ENCODE peak calls at places on chromosome 17, in nine cellular contexts. One of them, this sample, is unnamed.

GRCh38 chr17:28717578-28718316 is at the start of gene RAB34:
- DNase-seq in Peyer's patch: no peak
- DNase-seq in NB4: no peak
- DNase-seq in A549: peak; percentile 73
- DNase-seq in lower leg skin: peak; percentile 94
- DNase-seq in ovary: peak; percentile 92
- DNase-seq in H54: peak; percentile 88
- DNase-seq in testis: peak; percentile 71
- DNase-seq in stomach: peak; percentile 47
- DNase-seq in this sample: peak; percentile 57

GRCh38 chr17:66386789-66387351 is 84.5 kb downstream of the PRKCA start:
- DNase-seq in lower leg skin: no peak
- DNase-seq in NB4: no peak
- DNase-seq in stomach: no peak
- DNase-seq in A549: no peak
- DNase-seq in H54: no peak
- DNase-seq in testis: no peak
- DNase-seq in ovary: no peak
- DNase-seq in Peyer's patch: no peak
- DNase-seq in this sample: no peak

GRCh38 chr17:72515291-72516065 is 394.7 kb downstream of the SOX9 start:
- DNase-seq in ovary: peak; percentile 52
- DNase-seq in lower leg skin: no peak
- DNase-seq in H54: peak; percentile 51
- DNase-seq in NB4: no peak
- DNase-seq in stomach: peak; percentile 50
- DNase-seq in Peyer's patch: no peak
- DNase-seq in A549: no peak
- DNase-seq in testis: peak; percentile 65
- DNase-seq in this sample: no peak

GRCh38 chr17:11943759-11944347 is 53.4 kb downstream of the ZNF18 start:
- DNase-seq in NB4: no peak
- DNase-seq in Peyer's patch: no peak
- DNase-seq in ovary: no peak
- DNase-seq in A549: no peak
- DNase-seq in lower leg skin: no peak
- DNase-seq in testis: no peak
- DNase-seq in stomach: no peak
- DNase-seq in H54: no peak
- DNase-seq in this sample: no peak

GRCh38 chr17:142102-142661 is 4.8 kb downstream of the SCGB1C2 start:
- DNase-seq in A549: peak; percentile 49
- DNase-seq in lower leg skin: peak; percentile 73
- DNase-seq in Peyer's patch: peak; percentile 27
- DNase-seq in ovary: peak; percentile 45
- DNase-seq in H54: peak; percentile 46
- DNase-seq in testis: peak; percentile 86
- DNase-seq in stomach: peak; percentile 25
- DNase-seq in NB4: peak; percentile 35
- DNase-seq in this sample: peak; percentile 30

GRCh38 chr17:73091770-73092517 is 544 bp downstream of the SLC39A11 start:
- DNase-seq in H54: peak; percentile 81
- DNase-seq in ovary: peak; percentile 52
- DNase-seq in NB4: peak; percentile 60
- DNase-seq in A549: peak; percentile 74
- DNase-seq in Peyer's patch: peak; percentile 67
- DNase-seq in stomach: peak; percentile 33
- DNase-seq in testis: peak; percentile 32
- DNase-seq in lower leg skin: peak; percentile 78
- DNase-seq in this sample: peak; percentile 18

GRCh38 chr17:80108321-80108971 is 7.1 kb downstream of the GAA start:
- DNase-seq in H54: no peak
- DNase-seq in Peyer's patch: no peak
- DNase-seq in A549: no peak
- DNase-seq in stomach: no peak
- DNase-seq in ovary: peak; percentile 30
- DNase-seq in lower leg skin: peak; percentile 79
- DNase-seq in testis: no peak
- DNase-seq in NB4: no peak
- DNase-seq in this sample: no peak

GRCh38 chr17:45263477-45263860 is 1.6 kb upstream of the SPATA32 start:
- DNase-seq in stomach: no peak
- DNase-seq in testis: no peak
- DNase-seq in A549: no peak
- DNase-seq in ovary: no peak
- DNase-seq in NB4: no peak
- DNase-seq in lower leg skin: no peak
- DNase-seq in H54: no peak
- DNase-seq in Peyer's patch: peak; percentile 70
- DNase-seq in this sample: no peak

GRCh38 chr17:48642059-48642842 is 16.1 kb upstream of the HOXB9 start:
- DNase-seq in testis: no peak
- DNase-seq in ovary: no peak
- DNase-seq in lower leg skin: no peak
- DNase-seq in Peyer's patch: peak; percentile 84
- DNase-seq in A549: peak; percentile 55
- DNase-seq in H54: no peak
- DNase-seq in NB4: no peak
- DNase-seq in stomach: no peak
- DNase-seq in this sample: no peak

GRCh38 chr17:38926290-38927070 is 1.1 kb downstream of the LASP1NB start:
- DNase-seq in A549: no peak
- DNase-seq in NB4: peak; percentile 94
- DNase-seq in ovary: no peak
- DNase-seq in stomach: peak; percentile 19
- DNase-seq in H54: no peak
- DNase-seq in Peyer's patch: no peak
- DNase-seq in lower leg skin: peak; percentile 57
- DNase-seq in testis: peak; percentile 12
- DNase-seq in this sample: no peak

GRCh38 chr17:41617136-41617535 is 4.6 kb upstream of the KRT16 start:
- DNase-seq in H54: no peak
- DNase-seq in A549: no peak
- DNase-seq in Peyer's patch: peak; percentile 31
- DNase-seq in lower leg skin: no peak
- DNase-seq in ovary: peak; percentile 17
- DNase-seq in stomach: no peak
- DNase-seq in testis: no peak
- DNase-seq in NB4: no peak
- DNase-seq in this sample: no peak

GRCh38 chr17:79019631-79020584 is 4.1 kb upstream of the C1QTNF1 start:
- DNase-seq in NB4: peak; percentile 66
- DNase-seq in Peyer's patch: peak; percentile 70
- DNase-seq in H54: no peak
- DNase-seq in ovary: peak; percentile 72
- DNase-seq in lower leg skin: peak; percentile 93
- DNase-seq in testis: peak; percentile 82
- DNase-seq in stomach: peak; percentile 71
- DNase-seq in A549: peak; percentile 71
- DNase-seq in this sample: peak; percentile 68

DNA sequence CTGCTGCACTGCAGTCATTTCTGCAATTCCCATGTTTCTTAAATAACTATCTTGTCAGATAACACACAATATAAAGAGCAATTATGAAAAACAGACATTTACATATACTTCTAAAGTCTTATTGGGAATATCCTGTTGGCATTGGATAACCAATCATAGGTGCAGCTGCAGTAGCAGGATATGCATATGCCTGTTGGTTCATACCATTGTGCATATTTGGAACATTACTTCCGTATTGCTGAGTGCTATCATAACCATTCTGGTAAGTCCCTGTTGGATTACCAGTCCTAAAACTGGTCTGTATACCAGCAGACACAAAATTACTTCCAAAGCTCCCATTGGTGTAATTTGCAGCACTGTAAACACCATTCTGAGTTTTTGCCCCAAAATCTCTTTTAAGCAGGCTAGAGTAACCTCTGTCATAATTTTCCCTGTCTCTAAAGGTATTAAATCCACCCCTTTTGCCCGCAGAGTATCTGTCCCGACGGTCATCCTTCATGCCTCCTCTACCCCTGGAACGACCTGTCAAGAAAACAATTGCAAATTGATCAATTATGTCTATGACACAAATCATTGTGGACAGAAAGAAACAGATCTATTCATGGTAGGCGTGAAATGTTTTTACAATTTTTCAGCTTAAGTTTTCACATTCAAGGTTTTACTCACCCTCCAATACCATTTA is 3.1 kb upstream of the POLG2 start:
- DNase-seq in lower leg skin: no peak
- DNase-seq in testis: no peak
- DNase-seq in H54: no peak
- DNase-seq in stomach: no peak
- DNase-seq in ovary: no peak
- DNase-seq in NB4: peak; percentile 11
- DNase-seq in Peyer's patch: no peak
- DNase-seq in A549: no peak
- DNase-seq in this sample: no peak
- TF ChIP-seq POLR2A in lower leg skin: no peak
- TF ChIP-seq POLR2A in testis: no peak
- TF ChIP-seq POLR2A in H54: no peak
- TF ChIP-seq POLR2A in stomach: no peak
- TF ChIP-seq POLR2A in ovary: no peak
- TF ChIP-seq POLR2A in NB4: no peak
- TF ChIP-seq POLR2A in Peyer's patch: no peak
- TF ChIP-seq POLR2A in A549: no peak
- TF ChIP-seq POLR2A in this sample: no peak

GRCh38 chr17:4939804-4940624 is at the start of the genes RNF167 and SLC25A11:
- DNase-seq in Peyer's patch: peak; percentile 95
- DNase-seq in A549: peak; percentile 99
- DNase-seq in ovary: peak; percentile 96
- DNase-seq in NB4: peak; percentile 98
- DNase-seq in lower leg skin: peak; percentile 99
- DNase-seq in H54: peak; percentile 98
- DNase-seq in stomach: peak; percentile 96
- DNase-seq in testis: peak; percentile 97
- DNase-seq in this sample: peak; percentile 98
- TF ChIP-seq POLR2A in Peyer's patch: peak; percentile 73
- TF ChIP-seq POLR2A in A549: peak; percentile 91
- TF ChIP-seq POLR2A in ovary: peak; percentile 3
- TF ChIP-seq POLR2A in NB4: peak; percentile 76
- TF ChIP-seq POLR2A in lower leg skin: no peak
- TF ChIP-seq POLR2A in H54: peak; percentile 79
- TF ChIP-seq POLR2A in stomach: no peak
- TF ChIP-seq POLR2A in testis: no peak
- TF ChIP-seq POLR2A in this sample: peak; percentile 83

DNA sequence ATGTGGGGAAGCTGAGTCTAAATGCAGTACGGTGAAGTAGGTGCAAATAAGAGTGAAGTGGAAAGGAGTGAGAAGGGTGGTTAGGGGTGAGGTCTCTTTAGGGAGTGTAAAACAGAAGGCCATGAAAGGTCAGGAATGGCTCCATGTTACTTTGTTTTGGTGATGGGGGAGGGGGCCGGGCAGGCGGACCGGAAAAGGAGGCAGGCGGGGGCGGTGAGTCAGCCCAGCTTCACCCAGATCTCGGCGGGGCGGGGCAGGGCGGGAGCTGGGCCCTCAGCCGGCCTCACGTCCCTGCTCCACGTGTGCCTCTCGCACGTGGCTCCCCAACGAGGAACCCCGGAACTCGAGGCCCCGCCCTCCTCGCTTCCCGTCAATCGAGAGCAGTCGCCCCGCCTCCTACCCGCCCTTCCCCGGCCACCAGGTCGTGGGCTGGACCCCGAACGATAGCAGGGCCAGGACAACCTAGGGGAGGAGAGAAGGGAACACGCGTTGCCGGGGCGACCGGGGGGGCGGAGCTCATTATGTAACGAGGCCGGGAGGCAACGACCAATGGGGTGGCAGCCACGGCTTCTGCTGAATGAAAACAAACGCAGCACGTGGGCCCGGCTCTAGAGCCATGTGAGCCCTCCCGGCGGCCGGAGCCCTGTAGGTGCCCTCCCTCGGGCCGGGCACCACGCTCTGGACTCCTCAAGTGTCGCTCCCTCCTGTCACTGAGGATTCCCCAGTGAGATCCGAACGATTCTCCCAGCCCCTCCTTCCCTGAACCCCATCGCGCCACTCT is 1.4 kb downstream of the NR1D1 start:
- DNase-seq in A549: peak; percentile 99
- DNase-seq in NB4: peak; percentile 100
- DNase-seq in Peyer's patch: peak; percentile 100
- DNase-seq in H54: peak; percentile 95
- DNase-seq in lower leg skin: peak; percentile 100
- DNase-seq in ovary: peak; percentile 100
- DNase-seq in testis: peak; percentile 100
- DNase-seq in stomach: peak; percentile 100
- DNase-seq in this sample: peak; percentile 100
- TF ChIP-seq POLR2A in A549: no peak
- TF ChIP-seq POLR2A in NB4: peak; percentile 37
- TF ChIP-seq POLR2A in Peyer's patch: peak; percentile 93
- TF ChIP-seq POLR2A in H54: peak; percentile 47
- TF ChIP-seq POLR2A in lower leg skin: no peak
- TF ChIP-seq POLR2A in ovary: peak; percentile 94
- TF ChIP-seq POLR2A in testis: peak; percentile 62
- TF ChIP-seq POLR2A in stomach: no peak
- TF ChIP-seq POLR2A in this sample: peak; percentile 99

GRCh38 chr17:44249501-44250246 is 18.3 kb downstream of the SLC4A1 start:
- DNase-seq in H54: no peak
- DNase-seq in NB4: no peak
- DNase-seq in A549: no peak
- DNase-seq in stomach: no peak
- DNase-seq in ovary: no peak
- DNase-seq in lower leg skin: no peak
- DNase-seq in Peyer's patch: no peak
- DNase-seq in testis: no peak
- DNase-seq in this sample: no peak

GRCh38 chr17:44253021-44253420 is 14.9 kb downstream of the SLC4A1 start:
- DNase-seq in ovary: no peak
- DNase-seq in H54: no peak
- DNase-seq in Peyer's patch: no peak
- DNase-seq in A549: no peak
- DNase-seq in NB4: no peak
- DNase-seq in testis: no peak
- DNase-seq in stomach: no peak
- DNase-seq in lower leg skin: no peak
- DNase-seq in this sample: no peak

GRCh38 chr17:44248220-44248529 is 19.8 kb downstream of the SLC4A1 start:
- DNase-seq in NB4: no peak
- DNase-seq in stomach: no peak
- DNase-seq in Peyer's patch: no peak
- DNase-seq in lower leg skin: no peak
- DNase-seq in ovary: no peak
- DNase-seq in A549: no peak
- DNase-seq in testis: no peak
- DNase-seq in H54: no peak
- DNase-seq in this sample: no peak

GRCh38 chr17:44247346-44248219 is 20.4 kb downstream of the SLC4A1 start:
- DNase-seq in A549: no peak
- DNase-seq in testis: peak; percentile 60
- DNase-seq in Peyer's patch: no peak
- DNase-seq in lower leg skin: no peak
- DNase-seq in ovary: peak; percentile 53
- DNase-seq in NB4: no peak
- DNase-seq in H54: no peak
- DNase-seq in stomach: peak; percentile 34
- DNase-seq in this sample: no peak

DNA sequence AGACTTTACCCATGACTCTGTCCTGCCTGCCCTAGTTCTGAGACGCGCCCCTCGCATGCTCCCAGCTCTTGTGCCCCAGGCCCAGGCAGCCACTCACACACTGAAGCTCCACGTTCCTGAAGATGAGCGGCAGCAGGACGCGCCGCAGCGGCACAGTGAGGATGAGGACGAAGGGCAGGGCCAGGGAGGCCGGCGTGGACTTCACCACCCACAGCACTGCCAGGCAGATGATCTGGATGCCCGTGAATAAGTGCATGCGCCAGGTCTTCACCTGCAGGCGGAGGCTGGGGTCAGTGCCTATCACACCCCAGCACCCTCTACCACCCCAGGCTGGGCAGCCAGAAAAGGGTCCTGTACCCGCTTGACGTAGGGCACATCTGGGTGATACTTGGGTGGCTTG is 16.9 kb downstream of the SLC4A1 start:
- DNase-seq in A549: no peak
- DNase-seq in ovary: no peak
- DNase-seq in stomach: no peak
- DNase-seq in testis: no peak
- DNase-seq in lower leg skin: no peak
- DNase-seq in NB4: no peak
- DNase-seq in H54: no peak
- DNase-seq in Peyer's patch: no peak
- DNase-seq in this sample: no peak
- TF ChIP-seq POLR2A in A549: no peak
- TF ChIP-seq POLR2A in ovary: no peak
- TF ChIP-seq POLR2A in stomach: no peak
- TF ChIP-seq POLR2A in testis: no peak
- TF ChIP-seq POLR2A in lower leg skin: no peak
- TF ChIP-seq POLR2A in NB4: no peak
- TF ChIP-seq POLR2A in H54: no peak
- TF ChIP-seq POLR2A in Peyer's patch: no peak
- TF ChIP-seq POLR2A in this sample: no peak

This sample was measured in gastrocnemius medialis.